ENCODE peak calls at places on chromosomes 11 and 22, in ten cellular contexts. Q is body of pancreas, X is BJ, H is right lobe of liver, B is pancreas, U is sigmoid colon, I is brain microvascular endothelial cell, G is colonic mucosa, T is small intestine, L is mucosa of descending colon. Z is an unnamed sample.

GRCh38 chr22:46936378-46936916 is 174.0 kb downstream of the TBC1D22A start:
- DNase-seq in Q (no peak), X (no peak), H (peak; percentile 72), B (no peak), U (no peak), I (no peak), G (peak; percentile 17), T (no peak), L (no peak), Z (no peak)

GRCh38 chr11:66568124-66568916 is at the start of gene CTSF:
- DNase-seq in Q (peak; percentile 92), X (no peak), H (peak; percentile 90), B (peak; percentile 95), U (peak; percentile 95), I (peak; percentile 51), G (peak; percentile 87), T (peak; percentile 70), L (peak; percentile 85), Z (peak; percentile 87)

GRCh38 chr11:88101881-88102594 is 73.2 kb downstream of the RAB38 start:
- DNase-seq in Q (no peak), X (no peak), H (no peak), B (no peak), U (no peak), I (no peak), G (no peak), T (no peak), L (no peak), Z (no peak)

GRCh38 chr11:43833657-43834073 is 47.0 kb upstream of the ALKBH3 start:
- DNase-seq in Q (peak; percentile 26), X (no peak), H (no peak), B (no peak), U (no peak), I (peak; percentile 54), G (no peak), T (no peak), L (no peak), Z (no peak)

GRCh38 chr11:11347583-11347982 is 5.5 kb downstream of the CSNK2A3 start:
- DNase-seq in Q (no peak), X (no peak), H (no peak), B (no peak), U (peak; percentile 74), I (no peak), G (peak; percentile 21), T (no peak), L (no peak), Z (no peak)

GRCh38 chr22:48436201-48436931 is 1391.3 kb downstream of the BRD1 start:
- DNase-seq in Q (no peak), X (no peak), H (peak; percentile 7), B (no peak), U (no peak), I (no peak), G (no peak), T (no peak), L (no peak), Z (no peak)

GRCh38 chr11:65637794-65638317 is at the start of gene SIPA1:
- DNase-seq in Q (peak; percentile 82), X (peak; percentile 60), H (peak; percentile 87), B (peak; percentile 90), U (peak; percentile 86), I (peak; percentile 81), G (peak; percentile 72), T (peak; percentile 62), L (peak; percentile 85), Z (peak; percentile 70)

GRCh38 chr11:71452354-71453020 is 516 bp upstream of the NADSYN1 start:
- DNase-seq in Q (peak; percentile 65), X (no peak), H (peak; percentile 61), B (no peak), U (peak; percentile 77), I (peak; percentile 37), G (peak; percentile 63), T (peak; percentile 75), L (peak; percentile 66), Z (peak; percentile 50)

GRCh38 chr11:8036002-8036802 is 44.8 kb upstream of the TUB start:
- DNase-seq in Q (no peak), X (no peak), H (no peak), B (no peak), U (no peak), I (no peak), G (no peak), T (no peak), L (no peak), Z (peak; percentile 21)

GRCh38 chr11:94504689-94505293 is 7.5 kb upstream of the C11orf97 start:
- DNase-seq in Q (no peak), X (no peak), H (no peak), B (no peak), U (no peak), I (peak; percentile 61), G (no peak), T (peak; percentile 51), L (no peak), Z (no peak)

GRCh38 chr11:125621995-125622394 is 3.0 kb upstream of the CHEK1 start:
- DNase-seq in Q (no peak), X (no peak), H (no peak), B (no peak), U (no peak), I (no peak), G (no peak), T (no peak), L (no peak), Z (no peak)

GRCh38 chr11:67262731-67263675 is 3.3 kb upstream of the GRK2 start:
- DNase-seq in Q (peak; percentile 87), X (no peak), H (peak; percentile 83), B (peak; percentile 92), U (peak; percentile 90), I (peak; percentile 58), G (peak; percentile 90), T (peak; percentile 81), L (peak; percentile 90), Z (peak; percentile 84)

GRCh38 chr22:27483095-27483798 is 318.3 kb downstream of the MN1 start:
- DNase-seq in Q (no peak), X (no peak), H (no peak), B (no peak), U (no peak), I (no peak), G (no peak), T (no peak), L (no peak), Z (no peak)

DNA sequence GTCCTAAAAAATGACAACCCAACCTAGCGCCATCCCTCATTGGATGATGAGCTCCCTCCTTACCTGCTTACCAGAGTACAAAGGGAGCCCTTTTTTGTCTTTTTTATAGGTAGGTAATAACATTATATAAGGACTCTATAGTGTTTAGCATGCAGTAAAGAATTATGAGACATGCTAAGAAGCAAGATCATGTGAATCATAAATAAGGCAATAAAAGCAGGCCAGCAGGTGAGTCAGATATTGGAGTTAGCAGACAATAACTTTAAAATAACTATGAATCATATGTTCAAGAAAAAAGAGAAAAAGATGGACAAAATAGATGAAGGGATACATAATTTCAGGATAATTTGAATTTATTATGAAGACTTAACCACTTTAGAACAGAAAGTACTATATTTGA is 81.5 kb downstream of the GRK3 start:
- DNase-seq in Q (no peak), X (no peak), H (no peak), B (no peak), U (no peak), I (no peak), G (no peak), T (no peak), L (no peak), Z (no peak)
- H3K36me3 ChIP-seq in Q (no peaks in the 10 kb centered on the region), X (no peaks in the 10 kb centered on the region), H (no peaks in the 10 kb centered on the region), B (no peaks in the 10 kb centered on the region), U (no peaks in the 10 kb centered on the region), I (no peaks in the 10 kb centered on the region), G (no peaks in the 10 kb centered on the region), T (no peaks in the 10 kb centered on the region), L (no peaks in the 10 kb centered on the region), Z (no peaks in the 10 kb centered on the region)

DNA sequence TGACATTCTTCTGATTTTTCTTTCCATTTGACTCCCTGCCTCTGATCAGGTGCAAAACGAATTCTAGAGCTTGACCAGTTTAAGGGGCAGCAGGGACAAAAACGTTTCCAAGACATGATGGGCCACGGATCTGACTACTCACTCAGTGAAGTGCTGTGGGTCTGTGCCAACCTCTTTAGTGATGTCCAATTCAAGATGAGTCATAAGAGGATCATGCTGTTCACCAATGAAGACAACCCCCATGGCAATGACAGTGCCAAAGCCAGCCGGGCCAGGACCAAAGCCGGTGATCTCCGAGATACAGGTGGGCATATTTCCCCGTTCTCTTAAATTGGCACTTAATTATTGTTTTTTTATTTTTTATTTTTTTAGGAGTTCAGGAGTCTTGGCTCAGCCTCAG is 15.4 kb downstream of the XRCC6 start:
- DNase-seq in Q (no peak), X (no peak), H (peak; percentile 32), B (no peak), U (no peak), I (peak; percentile 33), G (no peak), T (no peak), L (no peak), Z (no peak)
- H3K36me3 ChIP-seq in Q (peaks cover 42% of the 10 kb centered on the region), X (peaks cover 13% of the 10 kb centered on the region), H (peaks cover 5% of the 10 kb centered on the region), B (no peaks in the 10 kb centered on the region), U (peaks cover 93% of the 10 kb centered on the region), I (peaks cover 61% of the 10 kb centered on the region), G (peaks cover 9% of the 10 kb centered on the region), T (peaks cover 28% of the 10 kb centered on the region), L (peaks cover 6% of the 10 kb centered on the region), Z (peaks cover 25% of the 10 kb centered on the region)

GRCh38 chr11:34267440-34267839 is 90.4 kb downstream of the ABTB2 start:
- DNase-seq in Q (no peak), X (no peak), H (no peak), B (no peak), U (no peak), I (no peak), G (no peak), T (no peak), L (no peak), Z (no peak)
- H3K36me3 ChIP-seq in Q (no peaks in the 10 kb centered on the region), X (no peaks in the 10 kb centered on the region), H (no peaks in the 10 kb centered on the region), B (no peaks in the 10 kb centered on the region), U (no peaks in the 10 kb centered on the region), I (no peaks in the 10 kb centered on the region), G (no peaks in the 10 kb centered on the region), T (no peaks in the 10 kb centered on the region), L (no peaks in the 10 kb centered on the region), Z (no peaks in the 10 kb centered on the region)

DNA sequence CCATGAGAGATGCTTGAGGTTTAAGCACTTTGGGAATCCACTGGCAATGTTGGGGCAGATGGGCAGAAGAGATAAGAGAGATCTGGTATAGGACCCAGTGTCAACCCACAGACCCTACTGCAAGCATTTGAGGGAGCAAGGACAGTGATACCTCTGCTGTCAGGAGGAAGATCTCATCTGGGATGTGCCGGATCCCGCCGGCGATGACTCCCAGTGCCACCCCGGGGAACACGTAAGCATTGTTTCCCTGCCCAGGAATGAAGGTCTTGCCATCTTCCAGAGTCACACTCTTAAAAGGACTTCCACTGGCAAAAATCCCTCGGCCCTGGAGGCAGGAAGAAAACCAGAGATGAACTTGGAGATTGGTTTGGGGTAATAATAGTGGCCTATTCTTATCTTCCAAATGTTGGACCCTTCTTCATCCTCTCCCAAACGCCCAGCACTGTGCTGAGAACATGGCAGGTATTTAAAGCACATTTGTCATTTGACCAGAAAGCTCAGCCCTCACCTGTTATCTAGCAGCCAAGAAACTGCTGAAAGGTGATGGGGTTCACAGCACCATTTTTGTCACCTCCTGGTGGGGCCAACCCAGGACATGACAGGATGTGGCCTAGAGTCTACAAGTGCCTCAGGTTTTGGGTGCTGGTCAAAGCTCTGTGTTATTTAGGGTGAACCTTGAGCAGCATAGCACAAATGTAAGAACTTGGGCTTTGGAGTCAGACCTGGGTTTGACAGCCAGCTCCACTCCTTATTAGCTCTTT is 71.7 kb downstream of the CCDC81 start:
- DNase-seq in Q (no peak), X (no peak), H (no peak), B (no peak), U (no peak), I (no peak), G (no peak), T (no peak), L (no peak), Z (no peak)
- H3K36me3 ChIP-seq in Q (peaks cover 4% of the 10 kb centered on the region), X (no peaks in the 10 kb centered on the region), H (no peaks in the 10 kb centered on the region), B (no peaks in the 10 kb centered on the region), U (peaks cover 37% of the 10 kb centered on the region), I (no peaks in the 10 kb centered on the region), G (no peaks in the 10 kb centered on the region), T (no peaks in the 10 kb centered on the region), L (no peaks in the 10 kb centered on the region), Z (peaks cover 6% of the 10 kb centered on the region)